ENCODE peak calls at places on chromosome 9, in ten cellular contexts. One of them, this sample, is unnamed.

GRCh38 chr9:95150903-95151302 is 166.6 kb downstream of the FANCC start:
- DNase-seq in amniotic stem cell: no peak
- DNase-seq in naive thymus-derived CD8-positive, alpha-beta T cell: no peak
- DNase-seq in HTR-8/SVneo: no peak
- DNase-seq in stimulated activated CD4-positive, alpha-beta T cell treated with anti-CD3 and anti-CD28 coated beads, Interleukin-1b, Interleukin-23, amount 100 ng/mL, for 48 hours: no peak
- DNase-seq in HCT116: no peak
- DNase-seq in EL: no peak
- DNase-seq in ecto neural progenitor cell: no peak
- DNase-seq in HT-29: no peak
- DNase-seq in stimulated activated CD8-positive, alpha-beta memory T cell treated with anti-CD3 and anti-CD28 coated beads, Interleukin-4, amount 100 ng/mL, for 1 hour: no peak
- DNase-seq in this sample: no peak

GRCh38 chr9:15512204-15512603 is 1.4 kb upstream of the PSIP1 start:
- DNase-seq in EL: no peak
- DNase-seq in ecto neural progenitor cell: no peak
- DNase-seq in stimulated activated CD4-positive, alpha-beta T cell treated with anti-CD3 and anti-CD28 coated beads, Interleukin-1b, Interleukin-23, amount 100 ng/mL, for 48 hours: no peak
- DNase-seq in HTR-8/SVneo: no peak
- DNase-seq in HCT116: no peak
- DNase-seq in amniotic stem cell: no peak
- DNase-seq in naive thymus-derived CD8-positive, alpha-beta T cell: no peak
- DNase-seq in stimulated activated CD8-positive, alpha-beta memory T cell treated with anti-CD3 and anti-CD28 coated beads, Interleukin-4, amount 100 ng/mL, for 1 hour: no peak
- DNase-seq in HT-29: no peak
- DNase-seq in this sample: no peak

GRCh38 chr9:129335456-129336129 is 157.5 kb upstream of the IER5L start:
- DNase-seq in HTR-8/SVneo: no peak
- DNase-seq in HCT116: no peak
- DNase-seq in naive thymus-derived CD8-positive, alpha-beta T cell: no peak
- DNase-seq in ecto neural progenitor cell: no peak
- DNase-seq in HT-29: peak
- DNase-seq in EL: no peak
- DNase-seq in stimulated activated CD8-positive, alpha-beta memory T cell treated with anti-CD3 and anti-CD28 coated beads, Interleukin-4, amount 100 ng/mL, for 1 hour: no peak
- DNase-seq in stimulated activated CD4-positive, alpha-beta T cell treated with anti-CD3 and anti-CD28 coated beads, Interleukin-1b, Interleukin-23, amount 100 ng/mL, for 48 hours: no peak
- DNase-seq in amniotic stem cell: no peak
- DNase-seq in this sample: no peak

GRCh38 chr9:20022410-20022809 is 233.6 kb upstream of the SLC24A2 start:
- DNase-seq in stimulated activated CD8-positive, alpha-beta memory T cell treated with anti-CD3 and anti-CD28 coated beads, Interleukin-4, amount 100 ng/mL, for 1 hour: no peak
- DNase-seq in naive thymus-derived CD8-positive, alpha-beta T cell: no peak
- DNase-seq in HCT116: no peak
- DNase-seq in stimulated activated CD4-positive, alpha-beta T cell treated with anti-CD3 and anti-CD28 coated beads, Interleukin-1b, Interleukin-23, amount 100 ng/mL, for 48 hours: no peak
- DNase-seq in amniotic stem cell: no peak
- DNase-seq in EL: peak
- DNase-seq in HTR-8/SVneo: no peak
- DNase-seq in HT-29: no peak
- DNase-seq in ecto neural progenitor cell: no peak
- DNase-seq in this sample: no peak

GRCh38 chr9:121271368-121272351 is 3.7 kb downstream of the GSN start:
- DNase-seq in HT-29: no peak
- DNase-seq in amniotic stem cell: no peak
- DNase-seq in stimulated activated CD8-positive, alpha-beta memory T cell treated with anti-CD3 and anti-CD28 coated beads, Interleukin-4, amount 100 ng/mL, for 1 hour: no peak
- DNase-seq in naive thymus-derived CD8-positive, alpha-beta T cell: no peak
- DNase-seq in HCT116: no peak
- DNase-seq in ecto neural progenitor cell: no peak
- DNase-seq in EL: peak
- DNase-seq in stimulated activated CD4-positive, alpha-beta T cell treated with anti-CD3 and anti-CD28 coated beads, Interleukin-1b, Interleukin-23, amount 100 ng/mL, for 48 hours: no peak
- DNase-seq in HTR-8/SVneo: no peak
- DNase-seq in this sample: no peak

GRCh38 chr9:36815566-36816348 is 218.3 kb downstream of the PAX5 start:
- DNase-seq in HTR-8/SVneo: no peak
- DNase-seq in stimulated activated CD8-positive, alpha-beta memory T cell treated with anti-CD3 and anti-CD28 coated beads, Interleukin-4, amount 100 ng/mL, for 1 hour: no peak
- DNase-seq in HCT116: no peak
- DNase-seq in amniotic stem cell: no peak
- DNase-seq in EL: no peak
- DNase-seq in ecto neural progenitor cell: no peak
- DNase-seq in stimulated activated CD4-positive, alpha-beta T cell treated with anti-CD3 and anti-CD28 coated beads, Interleukin-1b, Interleukin-23, amount 100 ng/mL, for 48 hours: no peak
- DNase-seq in naive thymus-derived CD8-positive, alpha-beta T cell: no peak
- DNase-seq in HT-29: no peak
- DNase-seq in this sample: no peak

GRCh38 chr9:129327552-129328283 is 149.7 kb upstream of the IER5L start:
- DNase-seq in HCT116: no peak
- DNase-seq in HT-29: no peak
- DNase-seq in HTR-8/SVneo: no peak
- DNase-seq in naive thymus-derived CD8-positive, alpha-beta T cell: no peak
- DNase-seq in EL: no peak
- DNase-seq in ecto neural progenitor cell: no peak
- DNase-seq in amniotic stem cell: no peak
- DNase-seq in stimulated activated CD4-positive, alpha-beta T cell treated with anti-CD3 and anti-CD28 coated beads, Interleukin-1b, Interleukin-23, amount 100 ng/mL, for 48 hours: no peak
- DNase-seq in stimulated activated CD8-positive, alpha-beta memory T cell treated with anti-CD3 and anti-CD28 coated beads, Interleukin-4, amount 100 ng/mL, for 1 hour: no peak
- DNase-seq in this sample: no peak

GRCh38 chr9:37390759-37391158 is 31.7 kb upstream of the GRHPR start:
- DNase-seq in naive thymus-derived CD8-positive, alpha-beta T cell: peak
- DNase-seq in HT-29: peak
- DNase-seq in stimulated activated CD8-positive, alpha-beta memory T cell treated with anti-CD3 and anti-CD28 coated beads, Interleukin-4, amount 100 ng/mL, for 1 hour: no peak
- DNase-seq in EL: no peak
- DNase-seq in stimulated activated CD4-positive, alpha-beta T cell treated with anti-CD3 and anti-CD28 coated beads, Interleukin-1b, Interleukin-23, amount 100 ng/mL, for 48 hours: no peak
- DNase-seq in HCT116: peak
- DNase-seq in ecto neural progenitor cell: no peak
- DNase-seq in HTR-8/SVneo: no peak
- DNase-seq in amniotic stem cell: no peak
- DNase-seq in this sample: peak

GRCh38 chr9:125755340-125755739 is 8.2 kb downstream of the PBX3 start:
- DNase-seq in HT-29: no peak
- DNase-seq in HTR-8/SVneo: no peak
- DNase-seq in naive thymus-derived CD8-positive, alpha-beta T cell: no peak
- DNase-seq in HCT116: no peak
- DNase-seq in ecto neural progenitor cell: no peak
- DNase-seq in stimulated activated CD8-positive, alpha-beta memory T cell treated with anti-CD3 and anti-CD28 coated beads, Interleukin-4, amount 100 ng/mL, for 1 hour: no peak
- DNase-seq in EL: no peak
- DNase-seq in amniotic stem cell: no peak
- DNase-seq in stimulated activated CD4-positive, alpha-beta T cell treated with anti-CD3 and anti-CD28 coated beads, Interleukin-1b, Interleukin-23, amount 100 ng/mL, for 48 hours: no peak
- DNase-seq in this sample: no peak

GRCh38 chr9:38621434-38622082 is 1.2 kb upstream of the ANKRD18A start:
- DNase-seq in ecto neural progenitor cell: peak
- DNase-seq in HTR-8/SVneo: no peak
- DNase-seq in stimulated activated CD4-positive, alpha-beta T cell treated with anti-CD3 and anti-CD28 coated beads, Interleukin-1b, Interleukin-23, amount 100 ng/mL, for 48 hours: peak
- DNase-seq in EL: no peak
- DNase-seq in stimulated activated CD8-positive, alpha-beta memory T cell treated with anti-CD3 and anti-CD28 coated beads, Interleukin-4, amount 100 ng/mL, for 1 hour: no peak
- DNase-seq in amniotic stem cell: no peak
- DNase-seq in HCT116: no peak
- DNase-seq in HT-29: peak
- DNase-seq in naive thymus-derived CD8-positive, alpha-beta T cell: peak
- DNase-seq in this sample: peak

This sample was measured in HepG2.